ENCODE peak calls at places on chromosome 17, in eight cellular contexts. P, K, X, N, S, G, D and E are unnamed samples.

GRCh38 chr17:42027540-42027889 is 7.6 kb downstream of the NKIRAS2 start:
- DNase-seq in D (no peak), N (no peak), P (no peak), G (no peak), S (no peak), K (no peak), X (no peak), E (no peak)

GRCh38 chr17:40485851-40486512 is 15.4 kb downstream of the TNS4 start:
- DNase-seq in K (peak), D (no peak), S (no peak), P (peak), N (no peak), X (no peak), G (peak), E (no peak)

GRCh38 chr17:19383681-19384470 is 3.1 kb downstream of the MFAP4 start:
- DNase-seq in G (no peak), X (no peak), N (no peak), P (peak), S (peak), D (no peak), K (no peak), E (no peak)

GRCh38 chr17:61570118-61570517 is 20.9 kb downstream of the NACA2 start:
- DNase-seq in X (no peak), N (no peak), D (no peak), G (no peak), K (no peak), S (no peak), P (no peak), E (no peak)

GRCh38 chr17:28151001-28151400 is 108.5 kb downstream of the NLK start:
- DNase-seq in G (no peak), S (no peak), K (no peak), D (no peak), N (no peak), P (no peak), X (no peak), E (no peak)

GRCh38 chr17:76585048-76585648 is 512 bp downstream of the ST6GALNAC2 start:
- DNase-seq in N (no peak), G (peak), X (no peak), P (peak), S (peak), K (peak), D (no peak), E (peak)

GRCh38 chr17:49456172-49456965 is 38.7 kb upstream of the NGFR start:
- DNase-seq in S (no peak), N (no peak), P (peak), G (no peak), X (no peak), K (no peak), D (no peak), E (no peak)

GRCh38 chr17:17468217-17469010 is 8.4 kb upstream of the MED9 start:
- DNase-seq in G (no peak), X (no peak), P (no peak), D (no peak), N (no peak), S (no peak), K (no peak), E (no peak)

GRCh38 chr17:17345686-17346427 is 42.7 kb downstream of the NT5M start:
- DNase-seq in D (no peak), P (no peak), K (no peak), N (no peak), G (no peak), X (no peak), S (no peak), E (no peak)

GRCh38 chr17:57404073-57404472 is 147.8 kb downstream of the MSI2 start:
- DNase-seq in K (no peak), S (no peak), P (no peak), G (no peak), X (no peak), N (no peak), D (no peak), E (no peak)

GRCh38 chr17:1643293-1643998 is 2.1 kb downstream of the SCARF1 start:
- DNase-seq in S (no peak), D (peak), K (peak), X (peak), N (no peak), P (peak), G (peak), E (peak)

GRCh38 chr17:58089111-58089510 is 5.9 kb downstream of the DYNLL2 start:
- DNase-seq in P (no peak), D (no peak), S (no peak), G (no peak), K (no peak), N (no peak), X (no peak), E (no peak)

GRCh38 chr17:49067163-49067562 is 65.4 kb upstream of the B4GALNT2 start:
- DNase-seq in N (no peak), P (no peak), D (no peak), S (no peak), G (no peak), K (no peak), X (no peak), E (no peak)

GRCh38 chr17:62653831-62654829 is 26.7 kb downstream of the MRC2 start:
- DNase-seq in X (no peak), D (no peak), S (peak), P (peak), G (no peak), N (no peak), K (no peak), E (no peak)

GRCh38 chr17:37239690-37240344 is 136.0 kb upstream of the C17orf78 start:
- DNase-seq in K (peak), N (peak), X (no peak), G (no peak), S (no peak), P (peak), D (no peak), E (no peak)

GRCh38 chr17:37842401-37842800 is 81.8 kb upstream of the TBC1D3K start:
- DNase-seq in K (no peak), X (no peak), D (no peak), G (no peak), N (no peak), S (no peak), P (no peak), E (no peak)

GRCh38 chr17:69246726-69247375 is 18.2 kb upstream of the ABCA10 start:
- DNase-seq in X (no peak), G (no peak), K (peak), N (peak), S (no peak), P (peak), D (no peak), E (no peak)

GRCh38 chr17:72122668-72123495 is 2.1 kb downstream of the SOX9 start:
- DNase-seq in S (no peak), G (peak), D (no peak), P (peak), X (no peak), N (no peak), K (peak), E (no peak)

GRCh38 chr17:39979021-39979660 is 1.5 kb upstream of the PSMD3 start:
- DNase-seq in N (no peak), G (no peak), K (peak), D (no peak), P (peak), X (no peak), S (no peak), E (no peak)

GRCh38 chr17:34401165-34401564 is 38.1 kb upstream of the CCL1 start:
- DNase-seq in K (no peak), N (no peak), S (no peak), X (no peak), G (no peak), D (no peak), P (no peak), E (no peak)

GRCh38 chr17:82808006-82808405 is 31.8 kb downstream of the ZNF750 start:
- DNase-seq in G (no peak), X (no peak), P (no peak), N (no peak), S (no peak), K (no peak), D (no peak), E (no peak)

GRCh38 chr17:31490991-31491793 is 99.7 kb downstream of the RAB11FIP4 start:
- DNase-seq in P (no peak), G (no peak), N (no peak), D (no peak), S (no peak), X (no peak), K (no peak), E (no peak)

GRCh38 chr17:56778898-56779297 is 54.8 kb downstream of the C17orf67 start:
- DNase-seq in X (no peak), D (no peak), K (no peak), S (no peak), P (no peak), N (no peak), G (no peak), E (no peak)

GRCh38 chr17:41594363-41594915 is 7.7 kb upstream of the KRT14 start:
- DNase-seq in K (no peak), P (no peak), N (no peak), G (no peak), D (no peak), S (no peak), X (no peak), E (no peak)